ENCODE peak calls at places on chromosomes 3 and 15, in eight cellular contexts. L is B cell, U is endothelial cell, R is nephron progenitor cell, E is WTC11, P is fibroblast of pulmonary artery, Q is progenitor cell of endocrine pancreas, B is neural crest cell. Y is an unnamed sample.

GRCh38 chr3:85487375-85487774 is 528.6 kb downstream of the CADM2 start:
- DNase-seq in L (no peak), U (no peak), R (no peak), E (no peak), P (no peak), Q (no peak), B (no peak), Y (no peak)

GRCh38 chr15:51403072-51403878 is 61.8 kb downstream of the GLDN start:
- DNase-seq in L (no peak), U (no peak), R (peak), E (no peak), P (peak), Q (no peak), B (no peak), Y (peak)

GRCh38 chr15:48062476-48062875 is 58.3 kb upstream of the SLC24A5 start:
- DNase-seq in L (no peak), U (no peak), R (no peak), E (no peak), P (peak), Q (no peak), B (no peak), Y (no peak)

GRCh38 chr3:196186661-196187573 is 24.3 kb downstream of the ZDHHC19 start:
- DNase-seq in L (peak), U (no peak), R (peak), E (peak), P (no peak), Q (no peak), B (peak), Y (no peak)

GRCh38 chr15:96336045-96336642 is 5.6 kb downstream of the NR2F2 start:
- DNase-seq in L (no peak), U (no peak), R (no peak), E (no peak), P (no peak), Q (no peak), B (no peak), Y (no peak)

GRCh38 chr15:84818221-84819131 is 1.3 kb downstream of the ALPK3 start:
- DNase-seq in L (no peak), U (peak), R (no peak), E (peak), P (peak), Q (no peak), B (peak), Y (no peak)

GRCh38 chr15:81182031-81182745 is 14.5 kb upstream of the IL16 start:
- DNase-seq in L (no peak), U (no peak), R (no peak), E (no peak), P (no peak), Q (no peak), B (peak), Y (no peak)

GRCh38 chr15:69758810-69759410 is 306.3 kb downstream of the RPLP1 start:
- DNase-seq in L (peak), U (no peak), R (no peak), E (no peak), P (peak), Q (no peak), B (no peak), Y (no peak)

GRCh38 chr3:72702390-72702789 is 145.9 kb downstream of the SHQ1 start:
- DNase-seq in L (no peak), U (no peak), R (no peak), E (no peak), P (no peak), Q (no peak), B (no peak), Y (peak)

GRCh38 chr3:97131476-97131875 is 317.1 kb downstream of the EPHA6 start:
- DNase-seq in L (no peak), U (no peak), R (no peak), E (no peak), P (no peak), Q (no peak), B (no peak), Y (no peak)

GRCh38 chr3:169526246-169526645 is 137.3 kb downstream of the MECOM start:
- DNase-seq in L (no peak), U (no peak), R (no peak), E (no peak), P (no peak), Q (no peak), B (no peak), Y (no peak)

GRCh38 chr3:150278843-150279341 is 129.2 kb upstream of the TSC22D2 start:
- DNase-seq in L (no peak), U (no peak), R (no peak), E (peak), P (no peak), Q (no peak), B (no peak), Y (no peak)

GRCh38 chr3:11224870-11225251 is 47.3 kb upstream of the ATG7 start:
- DNase-seq in L (no peak), U (no peak), R (no peak), E (no peak), P (no peak), Q (no peak), B (no peak), Y (peak)

GRCh38 chr15:31104048-31104447 is 2.5 kb upstream of the TRPM1 start:
- DNase-seq in L (no peak), U (no peak), R (no peak), E (no peak), P (no peak), Q (no peak), B (no peak), Y (peak)

GRCh38 chr15:68417897-68418296 is 14.1 kb downstream of the ITGA11 start:
- DNase-seq in L (no peak), U (no peak), R (no peak), E (no peak), P (peak), Q (no peak), B (no peak), Y (no peak)

GRCh38 chr15:70347766-70348558 is 250.2 kb upstream of the TLE3 start:
- DNase-seq in L (no peak), U (no peak), R (no peak), E (no peak), P (no peak), Q (no peak), B (no peak), Y (peak)

GRCh38 chr3:29764603-29765254 is 483.9 kb downstream of the RBMS3 start:
- DNase-seq in L (no peak), U (no peak), R (no peak), E (no peak), P (peak), Q (no peak), B (no peak), Y (no peak)

GRCh38 chr3:138426211-138426610 is 8.2 kb upstream of the ESYT3 start:
- DNase-seq in L (no peak), U (no peak), R (no peak), E (no peak), P (peak), Q (no peak), B (no peak), Y (no peak)
- TF ChIP-seq CTCF in L (no peak), U (no peak), R (peak), E (no peak), P (peak), Q (peak), B (peak), Y (peak)

GRCh38 chr15:36252117-36252711 is 327.2 kb upstream of the CDIN1 start:
- DNase-seq in L (no peak), U (no peak), R (no peak), E (no peak), P (no peak), Q (no peak), B (no peak), Y (no peak)

GRCh38 chr15:36254446-36254845 is 325.0 kb upstream of the CDIN1 start:
- DNase-seq in L (no peak), U (no peak), R (no peak), E (no peak), P (peak), Q (no peak), B (no peak), Y (no peak)

GRCh38 chr15:36251450-36251849 is 328.0 kb upstream of the CDIN1 start:
- DNase-seq in L (no peak), U (no peak), R (no peak), E (no peak), P (peak), Q (no peak), B (no peak), Y (no peak)

GRCh38 chr15:36256258-36256825 is 323.1 kb upstream of the CDIN1 start:
- DNase-seq in L (no peak), U (no peak), R (no peak), E (no peak), P (no peak), Q (no peak), B (peak), Y (no peak)
- TF ChIP-seq CTCF in L (no peak), U (no peak), R (no peak), E (no peak), P (no peak), Q (no peak), B (no peak), Y (no peak)

GRCh38 chr3:115989927-115990326 is 366.6 kb downstream of the GAP43 start:
- DNase-seq in L (no peak), U (no peak), R (no peak), E (no peak), P (no peak), Q (no peak), B (no peak), Y (no peak)

GRCh38 chr3:115982121-115982520 is 358.8 kb downstream of the GAP43 start:
- DNase-seq in L (no peak), U (no peak), R (no peak), E (no peak), P (no peak), Q (no peak), B (no peak), Y (no peak)

GRCh38 chr3:115990669-115991068 is 367.4 kb downstream of the GAP43 start:
- DNase-seq in L (no peak), U (no peak), R (no peak), E (no peak), P (no peak), Q (no peak), B (no peak), Y (no peak)

GRCh38 chr3:115982629-115983028 is 359.3 kb downstream of the GAP43 start:
- DNase-seq in L (no peak), U (no peak), R (no peak), E (no peak), P (no peak), Q (no peak), B (no peak), Y (no peak)

GRCh38 chr3:115986555-115987207 is 363.4 kb downstream of the GAP43 start:
- DNase-seq in L (no peak), U (peak), R (no peak), E (peak), P (peak), Q (no peak), B (no peak), Y (no peak)
- TF ChIP-seq CTCF in L (no peak), U (peak), R (no peak), E (peak), P (peak), Q (peak), B (peak), Y (peak)

GRCh38 chr3:163039636-163040035 is 1543.0 kb downstream of the OTOL1 start:
- DNase-seq in L (no peak), U (no peak), R (no peak), E (no peak), P (no peak), Q (no peak), B (no peak), Y (no peak)

GRCh38 chr3:163045945-163046344 is 1549.3 kb downstream of the OTOL1 start:
- DNase-seq in L (no peak), U (no peak), R (no peak), E (no peak), P (no peak), Q (no peak), B (no peak), Y (no peak)

GRCh38 chr3:163043074-163043473 is 1546.5 kb downstream of the OTOL1 start:
- DNase-seq in L (no peak), U (no peak), R (no peak), E (peak), P (peak), Q (no peak), B (no peak), Y (no peak)
- TF ChIP-seq CTCF in L (no peak), U (peak), R (no peak), E (no peak), P (peak), Q (no peak), B (peak), Y (peak)

DNA sequence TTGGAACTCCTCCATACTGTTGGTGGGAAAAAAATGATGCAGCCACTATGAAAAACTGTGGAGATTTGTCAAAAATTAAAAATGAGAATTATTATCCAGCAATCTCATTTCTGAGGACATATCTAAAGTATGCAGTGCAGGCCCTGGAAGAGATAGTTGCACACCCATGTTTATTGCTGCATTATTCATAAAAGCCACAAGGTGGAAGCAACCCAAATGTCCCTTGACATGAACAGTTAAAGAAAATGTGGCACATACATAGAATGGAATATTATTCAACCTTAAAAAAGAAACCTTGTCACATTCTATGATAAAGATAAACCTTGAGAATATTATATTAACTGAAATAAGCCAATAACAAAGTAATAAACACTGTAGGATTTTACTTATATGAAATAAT is 80.9 kb upstream of the ARHGEF26 start:
- DNase-seq in L (no peak), U (no peak), R (no peak), E (no peak), P (peak), Q (no peak), B (no peak), Y (no peak)
- TF ChIP-seq CTCF in L (peak), U (peak), R (peak), E (no peak), P (peak), Q (peak), B (peak), Y (peak)

DNA sequence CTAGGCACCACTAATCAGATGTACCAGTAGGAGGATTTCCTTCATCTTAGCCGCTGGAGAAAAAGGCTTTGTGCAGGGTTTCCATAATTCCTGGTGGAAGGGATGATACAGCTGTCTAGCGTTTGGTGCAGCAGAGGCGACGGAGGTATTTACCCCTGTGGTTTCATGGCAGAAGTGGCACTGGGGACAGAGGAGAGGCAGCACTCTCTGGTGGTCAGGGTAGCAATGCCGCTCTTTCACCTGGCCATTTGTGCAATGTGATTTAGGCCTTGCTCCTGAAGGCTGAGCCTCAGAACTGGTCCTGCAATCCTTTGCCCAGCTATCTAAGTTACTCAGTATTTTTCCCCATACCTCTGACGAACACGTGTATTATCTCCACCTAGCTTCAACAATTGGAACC is 47.1 kb upstream of the BNIP2 start:
- DNase-seq in L (no peak), U (no peak), R (no peak), E (peak), P (no peak), Q (no peak), B (no peak), Y (no peak)
- TF ChIP-seq CTCF in L (no peak), U (no peak), R (no peak), E (no peak), P (no peak), Q (no peak), B (no peak), Y (no peak)

GRCh38 chr3:48023377-48023776 is 7.2 kb upstream of the MAP4 start:
- DNase-seq in L (no peak), U (no peak), R (no peak), E (no peak), P (no peak), Q (no peak), B (no peak), Y (no peak)
- TF ChIP-seq CTCF in L (no peak), U (no peak), R (no peak), E (no peak), P (no peak), Q (no peak), B (no peak), Y (no peak)

GRCh38 chr15:23877502-23878412 is 190.7 kb upstream of the NDN start:
- DNase-seq in L (no peak), U (peak), R (peak), E (peak), P (peak), Q (peak), B (peak), Y (no peak)
- TF ChIP-seq CTCF in L (no peak), U (peak), R (peak), E (peak), P (peak), Q (peak), B (peak), Y (peak)

GRCh38 chr3:129628169-129628522 is 21.7 kb upstream of the PLXND1 start:
- DNase-seq in L (no peak), U (no peak), R (no peak), E (no peak), P (no peak), Q (no peak), B (no peak), Y (no peak)
- TF ChIP-seq CTCF in L (no peak), U (peak), R (no peak), E (no peak), P (no peak), Q (no peak), B (no peak), Y (no peak)

GRCh38 chr3:115790759-115791158 is 167.4 kb downstream of the GAP43 start:
- DNase-seq in L (no peak), U (no peak), R (no peak), E (no peak), P (peak), Q (no peak), B (no peak), Y (no peak)

GRCh38 chr3:115787818-115788217 is 164.5 kb downstream of the GAP43 start:
- DNase-seq in L (no peak), U (no peak), R (no peak), E (no peak), P (no peak), Q (no peak), B (no peak), Y (no peak)

GRCh38 chr3:115789480-115789879 is 166.2 kb downstream of the GAP43 start:
- DNase-seq in L (no peak), U (no peak), R (no peak), E (no peak), P (no peak), Q (no peak), B (no peak), Y (no peak)

GRCh38 chr3:115785782-115786181 is 162.5 kb downstream of the GAP43 start:
- DNase-seq in L (no peak), U (no peak), R (no peak), E (no peak), P (no peak), Q (no peak), B (no peak), Y (no peak)

DNA sequence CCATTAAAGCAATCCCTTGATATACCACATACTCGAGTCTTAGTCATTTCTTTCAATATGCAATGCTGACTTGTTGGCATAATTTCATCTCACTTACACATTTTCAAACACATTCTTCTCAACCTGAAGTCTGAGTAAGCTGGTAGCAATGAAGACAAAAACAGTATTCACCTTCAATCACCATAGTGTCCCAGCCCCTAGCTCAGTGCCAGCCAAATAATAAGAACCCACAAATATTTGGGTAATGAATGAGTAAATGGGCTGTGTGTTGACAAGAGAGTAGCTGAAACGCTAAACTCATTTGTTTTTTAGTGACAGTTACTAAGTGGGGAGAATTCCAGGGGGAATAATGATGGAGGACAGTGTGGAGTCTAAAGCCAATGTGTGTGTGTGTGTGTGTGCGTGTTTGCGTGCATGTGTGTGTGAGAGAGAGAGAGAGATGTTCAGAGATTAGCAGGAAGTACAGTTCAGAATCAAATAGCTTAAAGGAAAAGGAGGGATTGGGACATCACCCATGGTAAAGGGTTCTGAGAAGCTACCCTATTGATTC is 165.7 kb downstream of the GAP43 start:
- DNase-seq in L (no peak), U (no peak), R (no peak), E (no peak), P (peak), Q (no peak), B (no peak), Y (no peak)
- TF ChIP-seq CTCF in L (no peak), U (no peak), R (no peak), E (no peak), P (no peak), Q (no peak), B (no peak), Y (no peak)

Y was measured in osteocyte.